ENCODE peak calls at places on chromosomes 3 and 15, in five cellular contexts. A is heart right ventricle, W is lower leg skin, G is fibroblast of mammary gland, C is foreskin fibroblast. Z is an unnamed sample.

GRCh38 chr15:68482246-68482645 is 50.3 kb upstream of the ITGA11 start:
- DNase-seq in G (no peak), C (no peak), A (no peak), W (no peak), Z (no peak)

GRCh38 chr15:57610130-57610529 is 18.4 kb downstream of the MYZAP start:
- DNase-seq in G (peak; percentile 66), C (peak; percentile 83), W (no peak), A (peak; percentile 76), Z (no peak)

GRCh38 chr3:45832691-45833090 is 9.2 kb downstream of the LZTFL1 start:
- DNase-seq in A (no peak), W (no peak), C (peak; percentile 15), G (peak; percentile 20), Z (no peak)

GRCh38 chr15:84715442-84716035 is 400 bp downstream of the SEC11A start:
- DNase-seq in G (peak; percentile 28), A (no peak), C (peak; percentile 43), W (no peak), Z (no peak)

GRCh38 chr3:156473341-156473740 is 81.6 kb downstream of the SSR3 start:
- DNase-seq in W (no peak), C (no peak), A (no peak), G (no peak), Z (no peak)

GRCh38 chr15:71066983-71067382 is 48.3 kb upstream of the THSD4 start:
- DNase-seq in A (peak; percentile 16), W (no peak), C (peak; percentile 91), G (peak; percentile 99), Z (peak; percentile 75)

GRCh38 chr3:52533623-52534280 is at the start of gene NT5DC2:
- DNase-seq in A (peak; percentile 60), W (no peak), C (peak; percentile 89), G (peak; percentile 51), Z (no peak)

GRCh38 chr15:31325432-31325975 is 1.1 kb upstream of the KLF13 start:
- DNase-seq in W (peak; percentile 72), C (no peak), G (no peak), A (peak; percentile 85), Z (no peak)

GRCh38 chr3:172341482-172342059 is 106.7 kb downstream of the GHSR start:
- DNase-seq in C (peak; percentile 73), A (no peak), W (no peak), G (peak; percentile 72), Z (no peak)

GRCh38 chr3:19052874-19053273 is 95.4 kb upstream of the KCNH8 start:
- DNase-seq in W (no peak), C (no peak), A (no peak), G (no peak), Z (no peak)

GRCh38 chr3:126461450-126462070 is 14.1 kb downstream of the ZXDC start:
- DNase-seq in A (no peak), C (no peak), W (no peak), G (no peak), Z (no peak)

GRCh38 chr3:104796556-104796955 is 570.2 kb upstream of the ALCAM start:
- DNase-seq in W (no peak), A (no peak), C (no peak), G (no peak), Z (no peak)

GRCh38 chr3:10511809-10512494 is 6.6 kb upstream of the ATP2B2 start:
- DNase-seq in W (no peak), G (peak; percentile 21), A (no peak), C (peak; percentile 55), Z (no peak)

DNA sequence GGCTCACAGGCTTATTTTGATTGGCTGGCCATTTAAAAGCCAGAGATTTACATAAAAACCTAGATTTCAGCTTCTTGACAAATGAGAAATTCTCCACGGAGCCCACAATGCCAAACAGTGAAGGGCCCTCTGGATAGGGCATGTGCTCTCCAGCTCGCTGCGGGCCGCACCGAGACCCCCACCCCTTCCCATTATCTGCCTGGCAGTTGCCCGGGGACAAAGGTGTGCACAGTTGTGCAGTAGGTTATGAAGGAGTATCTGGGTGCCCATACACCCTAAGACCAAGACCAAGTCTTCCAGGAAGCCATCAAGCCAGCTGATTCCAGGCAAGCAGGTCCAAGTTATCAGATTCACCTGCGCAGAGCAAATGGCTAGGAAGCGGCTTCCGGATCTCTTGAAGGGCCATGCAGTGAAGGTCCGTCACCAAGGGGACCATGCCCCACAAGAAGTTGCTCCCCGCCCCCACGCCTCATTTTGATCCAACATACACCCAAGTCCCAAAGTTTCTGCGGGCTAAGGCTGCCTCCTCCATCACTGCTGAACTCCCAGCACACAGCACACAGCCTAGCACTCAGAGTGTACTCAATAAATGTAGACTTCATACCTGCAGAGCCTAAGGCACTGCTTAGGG is 1.3 kb downstream of the MRPS25 start:
- DNase-seq in G (no peak), C (no peak), A (no peak), W (no peak), Z (no peak)
- H3K4me3 ChIP-seq in G (peak overlapping the region; percentile 91), C (peak overlapping the region; percentile 85), A (peak overlapping the region; percentile 70), W (no peak overlapping the region), Z (peak overlapping the region; percentile 91)

DNA sequence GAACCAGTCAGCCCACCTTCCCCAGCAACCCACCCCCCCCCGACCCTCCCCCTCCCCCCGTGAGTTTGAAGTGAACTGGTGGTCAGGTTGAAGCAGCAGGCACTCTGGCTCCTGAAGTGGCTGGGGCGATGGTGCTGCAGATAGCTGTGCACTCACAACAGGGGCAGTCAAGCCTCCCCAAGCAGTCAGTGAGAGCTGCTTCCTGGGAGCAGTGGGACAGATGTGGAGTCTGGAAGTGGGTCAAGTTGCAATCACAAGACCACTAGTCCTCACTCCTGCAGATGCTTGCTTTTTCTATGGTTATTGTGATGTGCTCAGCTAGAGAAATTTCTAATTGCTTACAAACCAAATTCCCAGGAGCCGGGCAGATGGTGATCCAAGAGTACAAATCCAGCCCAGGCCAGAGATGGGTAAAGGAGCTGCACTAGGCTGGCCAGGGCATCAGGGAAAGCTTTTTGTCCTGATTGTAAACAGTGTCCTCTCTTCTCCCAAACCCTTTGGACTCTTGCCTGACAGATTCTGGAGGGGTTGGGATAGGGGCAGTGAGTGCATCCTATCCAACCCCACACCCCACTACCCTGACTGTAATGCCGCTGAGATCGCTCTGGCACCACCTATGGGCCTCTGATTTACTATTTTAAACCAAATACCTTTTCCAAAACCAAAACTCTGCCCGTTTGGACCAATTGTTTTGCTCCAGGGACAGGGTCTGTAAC is 9.8 kb upstream of the CLPX start:
- DNase-seq in C (peak; percentile 26), A (no peak), W (peak; percentile 60), G (peak; percentile 42), Z (no peak)
- TF ChIP-seq CTCF in C (no peak), A (no peak), W (no peak), G (no peak), Z (no peak)

GRCh38 chr3:39147711-39148115 is 5.7 kb downstream of the CSRNP1 start:
- DNase-seq in A (peak; percentile 63), W (no peak), C (peak; percentile 64), G (peak; percentile 51), Z (no peak)

GRCh38 chr3:39146611-39147373 is 6.6 kb downstream of the CSRNP1 start:
- DNase-seq in A (peak; percentile 72), C (peak; percentile 97), W (peak; percentile 79), G (peak; percentile 98), Z (peak; percentile 88)

GRCh38 chr3:39146083-39146501 is 7.3 kb downstream of the CSRNP1 start:
- DNase-seq in A (peak; percentile 53), C (no peak), G (peak; percentile 35), W (no peak), Z (no peak)

GRCh38 chr3:39148116-39149058 is 5.0 kb downstream of the CSRNP1 start:
- DNase-seq in G (peak; percentile 35), A (no peak), W (no peak), C (peak; percentile 37), Z (no peak)

GRCh38 chr3:39147374-39147709 is 6.0 kb downstream of the CSRNP1 start:
- DNase-seq in G (no peak), W (no peak), A (no peak), C (no peak), Z (no peak)
- H3K4me3 ChIP-seq in G (no peak overlapping the region), W (no peak overlapping the region), A (peak overlapping the region; percentile 19), C (no peak overlapping the region), Z (peak overlapping the region; percentile 17)

DNA sequence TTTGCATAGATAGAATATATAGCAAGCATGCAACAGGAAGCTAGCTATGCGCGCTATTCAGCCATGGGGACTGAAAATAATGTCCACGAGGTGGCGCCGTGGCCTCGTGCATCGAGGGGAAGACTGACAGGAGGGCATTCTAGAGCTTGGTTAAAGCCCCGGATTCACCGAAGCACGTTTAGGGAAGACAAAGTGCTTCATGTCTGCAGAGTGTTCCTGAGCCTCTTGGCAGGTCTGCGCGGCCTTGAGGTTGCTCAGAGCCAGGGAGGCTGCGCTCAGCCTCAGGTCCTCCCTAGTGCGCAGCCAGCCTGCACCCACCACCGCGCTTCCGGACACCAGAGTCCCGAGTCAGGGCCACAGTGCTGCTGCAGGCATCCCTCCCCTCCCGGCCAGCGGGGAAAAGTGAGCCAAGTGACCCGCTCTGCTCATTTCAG is 24.6 kb downstream of the GABRA5 start:
- DNase-seq in W (peak; percentile 27), G (peak; percentile 56), A (peak; percentile 50), C (peak; percentile 84), Z (peak; percentile 39)
- TF ChIP-seq CTCF in W (no peak), G (peak; percentile 63), A (peak; percentile 64), C (peak; percentile 70), Z (peak; percentile 87)

DNA sequence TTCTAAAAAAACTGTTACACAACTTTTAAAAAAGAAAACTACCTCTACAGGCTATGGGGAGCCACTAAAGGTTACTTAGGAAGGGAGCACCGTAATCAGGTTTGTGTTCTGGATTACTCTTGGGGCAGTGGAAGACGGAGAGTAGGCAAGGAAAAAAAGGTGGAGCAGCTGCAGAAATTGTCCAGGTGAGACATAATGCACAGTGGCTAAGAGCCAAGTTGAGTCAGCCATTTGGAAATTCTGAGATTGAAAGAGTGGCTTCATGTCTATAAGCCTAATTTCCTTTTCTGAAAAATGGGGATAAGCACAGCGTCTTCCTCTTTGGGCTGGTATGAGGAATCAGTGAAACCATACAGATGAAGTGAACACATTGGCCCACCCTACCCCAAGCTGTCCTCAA is 195.2 kb downstream of the CADPS start:
- DNase-seq in A (no peak), C (no peak), G (no peak), W (no peak), Z (no peak)
- H3K4me3 ChIP-seq in A (no peak overlapping the region), C (no peak overlapping the region), G (no peak overlapping the region), W (no peak overlapping the region), Z (no peak overlapping the region)